ENCODE peak calls at places on chromosomes 12 and 14, in eight cellular contexts. W is tibial nerve; M is uterus; R is tibial artery; T is CD8-positive, alpha-beta memory T cell; F is lower lobe of right lung; E is A673; N is brain microvascular endothelial cell. D is an unnamed sample. For H3K27me3, the result is how much of the 10 kb centered on the place peaks cover.

GRCh38 chr14:65095633-65096205 is 6.6 kb downstream of the MAX start:
- DNase-seq in N (peak), E (peak), T (no peak), R (peak), F (no peak), W (peak), M (peak), D (no peak)

GRCh38 chr14:55256586-55256985 is 14.6 kb upstream of the FBXO34 start:
- DNase-seq in T (no peak), R (no peak), F (no peak), N (no peak), W (no peak), E (no peak), M (no peak), D (no peak)

GRCh38 chr14:33120341-33120740 is 181.7 kb downstream of the NPAS3 start:
- DNase-seq in N (peak), R (no peak), F (no peak), W (no peak), E (peak), M (no peak), T (no peak), D (no peak)

GRCh38 chr14:97687944-97688625 is 890.9 kb downstream of the VRK1 start:
- DNase-seq in N (no peak), T (no peak), E (no peak), M (no peak), F (no peak), W (no peak), R (no peak), D (no peak)

GRCh38 chr14:31038521-31039166 is 12.5 kb upstream of the STRN3 start:
- DNase-seq in E (peak), N (no peak), M (no peak), W (no peak), F (no peak), T (no peak), R (no peak), D (no peak)

GRCh38 chr12:6489449-6489848 is 3.6 kb downstream of the MRPL51 start:
- DNase-seq in W (no peak), F (no peak), M (no peak), T (no peak), N (no peak), R (no peak), E (no peak), D (no peak)

GRCh38 chr12:5081016-5081415 is 37.3 kb downstream of the KCNA5 start:
- DNase-seq in T (no peak), E (no peak), N (no peak), M (no peak), R (no peak), F (no peak), W (no peak), D (no peak)

GRCh38 chr12:125029756-125030358 is 35.4 kb upstream of the AACS start:
- DNase-seq in F (no peak), R (no peak), M (no peak), W (no peak), T (no peak), N (no peak), E (no peak), D (no peak)

GRCh38 chr12:113802000-113802749 is 163.9 kb downstream of the RBM19 start:
- DNase-seq in T (no peak), M (no peak), R (no peak), E (no peak), W (no peak), F (no peak), N (no peak), D (no peak)

GRCh38 chr12:104138747-104139186 is 757 bp upstream of the NFYB start:
- DNase-seq in W (no peak), F (no peak), T (no peak), M (peak), N (no peak), E (no peak), R (peak), D (no peak)

GRCh38 chr12:12837025-12837872 is 24.1 kb downstream of the DDX47 start:
- DNase-seq in F (no peak), M (peak), R (no peak), W (no peak), T (no peak), N (peak), E (peak), D (peak)

GRCh38 chr14:71647086-71647784 is 285.0 kb upstream of the RGS6 start:
- DNase-seq in T (no peak), M (no peak), N (no peak), R (no peak), F (no peak), E (peak), W (no peak), D (no peak)

GRCh38 chr12:50224026-50224692 is 57.0 kb upstream of the CERS5 start:
- DNase-seq in M (no peak), W (no peak), R (no peak), N (peak), E (peak), T (peak), F (no peak), D (peak)

GRCh38 chr12:97167598-97167997 is 260.5 kb downstream of the NEDD1 start:
- DNase-seq in F (no peak), E (no peak), N (no peak), T (no peak), M (no peak), R (no peak), W (no peak), D (no peak)

GRCh38 chr14:51002406-51002984 is 58.2 kb upstream of the PYGL start:
- DNase-seq in N (no peak), W (no peak), R (no peak), M (no peak), T (no peak), E (no peak), F (no peak), D (no peak)

GRCh38 chr14:73245401-73246325 is 8.4 kb downstream of the PAPLN start:
- DNase-seq in W (no peak), N (no peak), T (peak), R (peak), M (no peak), F (peak), E (peak), D (peak)

GRCh38 chr12:56001446-56002100 is 4.5 kb downstream of the SUOX start:
- DNase-seq in W (no peak), N (no peak), F (no peak), T (no peak), E (no peak), R (no peak), M (no peak), D (no peak)

GRCh38 chr12:103012884-103013283 is 55.4 kb downstream of the ASCL1 start:
- DNase-seq in E (no peak), M (no peak), W (no peak), R (no peak), F (no peak), T (no peak), N (no peak), D (no peak)

GRCh38 chr14:89650077-89650978 is 233.3 kb upstream of the FOXN3 start:
- DNase-seq in T (no peak), M (no peak), F (no peak), E (no peak), N (no peak), R (no peak), W (no peak), D (peak)

DNA sequence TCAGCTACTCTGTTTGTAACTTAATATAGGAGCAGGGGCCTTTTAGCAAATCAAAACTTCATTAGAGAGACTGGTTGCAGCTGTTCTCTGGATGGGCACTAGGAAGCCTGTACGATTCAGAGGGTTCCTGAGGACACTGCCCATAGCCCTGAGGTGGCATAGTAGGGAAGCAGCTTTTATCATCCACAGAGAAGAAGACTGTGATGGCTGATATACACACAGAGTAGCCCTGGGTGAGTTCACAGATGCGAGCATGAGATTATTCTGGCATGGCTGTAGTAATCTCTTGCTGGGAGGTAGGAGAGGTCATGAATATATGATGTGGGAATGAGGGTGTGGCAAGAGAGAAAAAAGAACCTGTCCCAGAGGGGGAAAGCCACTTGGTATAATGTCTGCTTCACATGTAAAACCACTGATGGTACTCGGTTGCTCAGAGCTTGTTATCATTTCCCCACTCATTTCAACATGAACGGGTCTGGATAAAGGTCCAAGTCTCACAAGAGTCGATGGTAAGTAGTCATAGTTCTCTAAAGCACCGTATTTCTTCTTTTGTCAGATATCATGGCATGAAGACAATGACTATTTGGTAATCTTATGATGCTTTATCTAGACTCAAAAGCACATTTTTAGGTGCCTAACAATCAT is 51.9 kb downstream of the PEBP1 start:
- DNase-seq in T (no peak), W (no peak), R (no peak), N (no peak), F (no peak), M (no peak), E (no peak), D (no peak)
- H3K4me3 ChIP-seq in T (no peak), W (peak), R (no peak), N (no peak), F (no peak), M (no peak), E (no peak), D (no peak)

GRCh38 chr12:120990487-120991055 is 12.2 kb downstream of the HNF1A start:
- DNase-seq in N (no peak), F (no peak), E (no peak), R (no peak), M (no peak), T (no peak), W (no peak), D (no peak)
- H3K27me3 ChIP-seq in N (under half), F (under half), E (under half), R (under half), M (under half), T (under half), W (under half), D (under half)

GRCh38 chr12:39595923-39596322 is 23.7 kb downstream of the ABCD2 start:
- DNase-seq in T (no peak), W (peak), N (no peak), M (no peak), E (no peak), R (no peak), F (no peak), D (no peak)
- H3K4me3 ChIP-seq in T (no peak), W (no peak), N (no peak), M (no peak), E (no peak), R (no peak), F (no peak), D (no peak)

GRCh38 chr14:87161502-87161901 is 831.5 kb downstream of the GALC start:
- DNase-seq in W (no peak), N (no peak), F (no peak), R (no peak), E (no peak), M (peak), T (no peak), D (no peak)

GRCh38 chr14:87156878-87157277 is 836.1 kb downstream of the GALC start:
- DNase-seq in N (no peak), T (no peak), W (no peak), E (no peak), R (no peak), M (no peak), F (no peak), D (no peak)

GRCh38 chr14:87155850-87156491 is 837.0 kb downstream of the GALC start:
- DNase-seq in E (peak), R (no peak), M (no peak), N (no peak), T (no peak), W (no peak), F (no peak), D (no peak)

GRCh38 chr14:87160964-87161363 is 832.0 kb downstream of the GALC start:
- DNase-seq in R (no peak), E (no peak), N (no peak), M (no peak), T (no peak), F (no peak), W (no peak), D (no peak)
- H3K27me3 ChIP-seq in R (under half), E (under half), N (under half), M (under half), T (under half), F (under half), W (under half), D (under half)

DNA sequence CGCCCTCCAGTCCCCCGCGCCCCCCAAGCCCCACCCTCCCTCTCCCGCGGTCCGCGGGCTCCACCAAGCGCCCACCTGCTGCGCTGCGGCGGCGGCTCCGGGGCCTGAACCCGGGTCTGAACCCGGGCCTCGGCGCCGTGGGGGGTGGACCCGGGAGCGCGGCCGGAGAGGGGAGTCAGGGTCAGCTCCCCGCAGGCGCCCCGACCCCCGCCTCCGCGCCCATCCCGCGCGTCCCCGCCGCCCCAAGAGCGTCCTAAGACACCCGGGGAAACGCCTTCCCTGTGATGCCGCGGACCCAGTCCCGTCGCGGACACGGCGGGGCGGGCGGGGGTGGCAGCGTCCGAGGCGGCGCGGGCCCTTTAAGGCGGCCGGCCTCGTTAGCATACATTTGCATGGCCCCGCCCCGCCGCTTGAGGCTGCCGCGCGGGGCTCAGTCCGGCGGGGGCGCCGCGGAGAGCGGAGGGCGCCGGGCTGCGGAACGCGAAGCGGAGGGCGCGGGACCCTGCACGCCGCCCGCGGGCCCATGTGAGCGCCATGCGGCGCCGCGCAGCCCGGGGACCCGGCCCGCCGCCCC is at the start of gene MMP17:
- DNase-seq in N (no peak), F (no peak), E (peak), W (peak), M (peak), R (no peak), T (no peak), D (no peak)
- H3K4me3 ChIP-seq in N (peak), F (peak), E (peak), W (peak), M (peak), R (peak), T (peak), D (peak)